ENCODE peak calls at places on chromosomes 2 and 18, in six cellular contexts. D is retina; A is right atrium auricular region; G is activated naive CD8-positive, alpha-beta T cell treated with anti-CD3 and anti-CD28 coated beads, Interleukin-2, amount 50 U/mL, for 24 hours; T is GM12865; W is activated CD4-positive, alpha-beta T cell treated with anti-CD3 and anti-CD28 coated beads for 1 hour. Q is an unnamed sample.

GRCh38 chr2:151638188-151638933 is 95.9 kb downstream of the NEB start:
- DNase-seq in D (peak; percentile 24), A (no peak), G (peak; percentile 16), T (peak; percentile 61), W (peak; percentile 9), Q (no peak)

GRCh38 chr2:102049756-102050443 is 58.1 kb downstream of the IL1R2 start:
- DNase-seq in D (no peak), A (peak; percentile 83), G (no peak), T (no peak), W (no peak), Q (no peak)

GRCh38 chr2:190283783-190284182 is 35.8 kb downstream of the HIBCH start:
- DNase-seq in D (no peak), A (no peak), G (no peak), T (no peak), W (no peak), Q (no peak)

GRCh38 chr18:23740105-23740830 is 51.0 kb downstream of the LAMA3 start:
- DNase-seq in D (no peak), A (no peak), G (no peak), T (no peak), W (no peak), Q (no peak)

GRCh38 chr2:191679818-191680600 is 2.1 kb downstream of the NABP1 start:
- DNase-seq in D (no peak), A (no peak), G (no peak), T (peak; percentile 79), W (no peak), Q (peak; percentile 47)

GRCh38 chr2:189763908-189764661 is 1.5 kb upstream of the OSGEPL1 start:
- DNase-seq in D (peak; percentile 17), A (no peak), G (no peak), T (peak; percentile 5), W (no peak), Q (no peak)

GRCh38 chr2:191677091-191677645 is 768 bp upstream of the NABP1 start:
- DNase-seq in D (no peak), A (peak; percentile 75), G (peak; percentile 57), T (peak; percentile 86), W (peak; percentile 11), Q (peak; percentile 56)

GRCh38 chr2:142718731-142719130 is 158.7 kb upstream of the KYNU start:
- DNase-seq in D (no peak), A (no peak), G (no peak), T (no peak), W (no peak), Q (no peak)

GRCh38 chr18:74219056-74219455 is 70.7 kb downstream of the TIMM21 start:
- DNase-seq in D (no peak), A (no peak), G (no peak), T (no peak), W (no peak), Q (no peak)